ENCODE peak calls at places on chromosomes 13 and 19, in five cellular contexts. N is foreskin fibroblast, P is pancreas, A is AG09309, Y is fibroblast of mammary gland. H is an unnamed sample.

GRCh38 chr19:49512970-49513745 is 697 bp downstream of the FCGRT start:
- DNase-seq in P (no peak), Y (no peak), N (peak), A (no peak), H (no peak)

GRCh38 chr19:18156841-18157464 is 4.0 kb downstream of the PIK3R2 start:
- DNase-seq in Y (peak), N (peak), A (peak), P (peak), H (no peak)

GRCh38 chr13:46170268-46170667 is 11.7 kb downstream of the LCP1 start:
- DNase-seq in Y (no peak), P (no peak), N (no peak), A (no peak), H (no peak)

GRCh38 chr13:40665061-40665753 is 1.2 kb downstream of the FOXO1 start:
- DNase-seq in A (no peak), Y (no peak), N (no peak), P (peak), H (no peak)

GRCh38 chr13:24709186-24709913 is 29.1 kb downstream of the ATP12A start:
- DNase-seq in Y (no peak), A (no peak), P (no peak), N (no peak), H (no peak)

GRCh38 chr13:30735025-30735967 is at the start of gene ALOX5AP:
- DNase-seq in P (no peak), N (no peak), A (no peak), Y (no peak), H (no peak)

GRCh38 chr13:111152836-111153235 is 37.7 kb downstream of the ARHGEF7 start:
- DNase-seq in Y (peak), P (no peak), A (no peak), N (no peak), H (no peak)

GRCh38 chr19:37218592-37218935 is 550 bp downstream of the ZNF383 start:
- DNase-seq in P (no peak), Y (peak), N (peak), A (peak), H (no peak)

GRCh38 chr19:10230155-10230903 is 802 bp downstream of the S1PR2 start:
- DNase-seq in N (peak), A (no peak), Y (no peak), P (peak), H (no peak)

GRCh38 chr13:19985219-19985556 is 26.7 kb downstream of the ZMYM2 start:
- DNase-seq in P (no peak), A (no peak), Y (no peak), N (no peak), H (no peak)

GRCh38 chr13:34321986-34322385 is 504.0 kb downstream of the RFC3 start:
- DNase-seq in P (no peak), A (no peak), N (no peak), Y (no peak), H (no peak)

GRCh38 chr13:109699628-109700071 is 86.7 kb downstream of the IRS2 start:
- DNase-seq in N (no peak), Y (no peak), P (no peak), A (no peak), H (no peak)

GRCh38 chr19:13226983-13227382 is 76.8 kb downstream of the IER2 start:
- DNase-seq in A (no peak), P (no peak), N (no peak), Y (no peak), H (no peak)

GRCh38 chr13:97028441-97029299 is 34.4 kb upstream of the OXGR1 start:
- DNase-seq in Y (peak), P (no peak), N (peak), A (no peak), H (no peak)

GRCh38 chr13:99062593-99062992 is 84.7 kb upstream of the DOCK9 start:
- DNase-seq in N (peak), P (no peak), Y (no peak), A (peak), H (no peak)

GRCh38 chr19:46990998-46991676 is 28.5 kb upstream of the NPAS1 start:
- DNase-seq in N (peak), Y (peak), A (peak), P (peak), H (no peak)

GRCh38 chr19:49564616-49565045 is 15.7 kb downstream of the NOSIP start:
- DNase-seq in N (no peak), P (no peak), A (no peak), Y (no peak), H (no peak)

GRCh38 chr13:28657784-28658538 is 969 bp upstream of the POMP start:
- DNase-seq in N (no peak), Y (peak), P (no peak), A (no peak), H (no peak)

GRCh38 chr13:51619614-51620013 is 35.4 kb downstream of the WDFY2 start:
- DNase-seq in Y (peak), N (peak), P (no peak), A (peak), H (peak)

DNA sequence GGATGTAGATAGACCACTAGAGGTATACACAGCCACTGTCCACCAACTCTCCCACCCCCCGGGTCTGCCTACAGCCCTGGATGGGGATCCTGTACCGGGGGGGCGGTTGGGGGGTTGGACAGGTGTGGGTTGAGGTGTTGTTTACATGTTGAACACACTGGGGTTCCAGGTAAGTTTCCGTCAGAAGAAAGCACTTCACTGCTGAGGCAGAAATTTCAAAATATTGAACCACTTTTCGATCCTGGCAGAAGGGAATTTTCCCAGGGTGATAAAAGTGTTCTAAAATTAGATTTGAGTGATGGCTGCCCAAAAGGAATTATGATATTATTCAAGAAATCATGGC is 6.6 kb upstream of the CEACAM16 start:
- DNase-seq in P (no peak), A (no peak), Y (no peak), N (no peak), H (no peak)
- H3K4me3 ChIP-seq in P (no peak), A (no peak), Y (no peak), N (no peak), H (no peak)

DNA sequence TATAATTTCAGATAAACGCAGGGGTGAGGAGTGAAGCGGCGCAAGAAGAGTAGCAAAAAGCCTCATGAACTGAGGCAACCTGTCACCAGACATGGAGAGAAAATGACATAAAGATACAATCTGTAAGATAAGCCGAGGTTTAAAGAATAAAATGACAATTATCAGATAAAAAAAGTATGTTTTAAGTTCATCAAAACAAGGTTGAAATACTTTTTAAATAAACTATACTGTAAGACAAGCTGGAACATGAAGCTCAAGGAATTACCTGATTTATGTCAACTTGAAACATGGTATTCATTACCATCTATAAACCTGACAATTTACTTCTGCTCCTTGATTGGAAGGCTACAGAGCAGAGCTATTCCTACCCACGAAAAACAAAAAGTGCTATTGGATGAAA is 61.6 kb downstream of the MYCBP2 start:
- DNase-seq in A (no peak), P (no peak), N (no peak), Y (no peak), H (no peak)
- TF ChIP-seq CTCF in A (no peak), P (no peak), N (no peak), Y (no peak), H (no peak)

DNA sequence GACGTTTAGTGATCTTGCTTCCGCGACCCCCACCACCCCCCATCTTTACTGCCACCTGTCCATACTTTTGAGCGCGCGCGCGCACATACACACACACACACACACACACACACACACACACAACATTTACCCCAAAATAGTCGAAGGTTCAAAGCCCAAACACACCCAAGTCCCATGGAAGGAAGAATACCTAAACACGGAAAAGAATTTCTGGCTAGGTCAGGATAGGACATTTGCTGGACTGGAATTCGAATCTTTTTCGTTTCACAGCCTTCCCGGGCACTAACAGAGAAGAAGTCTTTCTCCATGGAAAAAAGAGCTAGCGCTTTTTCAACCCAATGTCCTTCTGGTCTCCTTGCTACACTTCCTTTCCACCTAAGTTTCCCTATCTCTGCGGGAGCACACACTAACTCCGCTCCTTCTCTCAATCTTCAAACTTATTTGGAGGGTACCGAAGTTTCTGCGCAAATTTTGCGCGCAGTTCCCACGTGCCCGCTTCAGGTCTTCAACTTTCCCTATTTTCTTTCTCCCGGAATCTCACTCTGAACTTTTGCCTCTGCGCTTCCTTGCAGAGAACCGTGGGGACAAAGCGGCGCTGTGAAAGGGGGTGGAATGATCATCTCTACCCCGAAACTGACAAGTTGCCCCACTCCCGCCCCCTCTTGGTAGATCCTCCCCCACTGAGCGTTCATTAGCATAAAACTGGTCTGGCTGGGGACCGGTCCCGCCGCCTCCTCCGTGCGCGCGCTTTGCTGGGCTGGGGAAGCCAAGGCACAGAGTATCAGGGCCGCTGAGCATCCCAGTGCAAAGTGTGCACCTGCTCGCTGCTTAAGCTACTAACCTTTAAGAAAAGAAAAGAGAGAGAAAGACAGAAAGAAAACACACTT is 2.7 kb downstream of the DACH1 start:
- DNase-seq in N (no peak), Y (no peak), A (no peak), P (peak), H (no peak)
- H3K4me3 ChIP-seq in N (peak), Y (no peak), A (no peak), P (peak), H (peak)

GRCh38 chr19:40410030-40410389 is 3.2 kb downstream of the PRX start:
- DNase-seq in P (no peak), Y (no peak), N (no peak), A (no peak), H (no peak)

GRCh38 chr19:40413291-40413994 is at the start of gene PRX:
- DNase-seq in P (no peak), N (no peak), A (no peak), Y (no peak), H (no peak)

GRCh38 chr19:40412866-40413265 is 312 bp downstream of the PRX start:
- DNase-seq in P (no peak), N (no peak), Y (no peak), A (no peak), H (no peak)

GRCh38 chr19:40411958-40412499 is 1.1 kb downstream of the PRX start:
- DNase-seq in P (no peak), A (no peak), Y (no peak), N (no peak), H (no peak)

GRCh38 chr19:40411125-40411842 is 1.9 kb downstream of the PRX start:
- DNase-seq in Y (no peak), P (no peak), N (no peak), A (no peak), H (no peak)
- TF ChIP-seq CTCF in Y (no peak), P (no peak), N (no peak), A (no peak), H (no peak)

DNA sequence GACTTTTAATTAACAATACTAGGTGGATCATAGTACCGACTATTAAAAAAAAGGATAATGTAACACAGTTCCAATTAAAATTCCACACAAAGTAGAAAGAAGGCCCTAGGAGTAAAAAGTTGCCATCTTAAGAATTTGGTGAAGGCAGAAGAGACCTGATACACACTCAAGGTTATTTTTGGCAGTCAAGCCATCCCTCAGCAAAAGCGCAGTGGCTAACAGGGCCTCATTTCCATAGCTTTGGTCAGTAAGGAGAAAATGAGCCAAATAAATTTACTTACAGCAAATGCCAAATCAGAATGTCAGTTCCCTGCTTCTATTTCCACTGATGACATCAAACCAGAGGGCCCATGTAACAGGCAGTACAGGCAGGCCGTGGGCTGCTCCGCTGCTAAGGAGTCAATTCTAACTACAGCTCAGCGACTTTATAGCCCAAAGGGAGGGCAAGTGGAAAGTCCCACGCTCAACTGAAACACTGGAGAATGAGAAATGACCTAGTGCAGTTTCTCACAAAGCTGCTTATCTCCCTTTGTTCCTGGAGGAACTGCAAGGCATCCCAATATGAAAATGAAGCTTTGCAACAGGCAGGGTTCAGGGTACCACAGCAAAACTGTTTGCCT is 6.3 kb downstream of the ARGLU1 start:
- DNase-seq in P (no peak), N (no peak), Y (peak), A (no peak), H (no peak)
- H3K4me3 ChIP-seq in P (no peak), N (no peak), Y (no peak), A (no peak), H (no peak)